ENCODE peak calls at places on chromosome 20, in eight cellular contexts. S, C, E, F, Y, I, Q and K are unnamed samples.

GRCh38 chr20:20089018-20089417 is 36.7 kb downstream of the CFAP61 start:
- DNase-seq in Y (no peak), Q (no peak), I (no peak), F (no peak), S (no peak), E (no peak), C (no peak), K (no peak)

GRCh38 chr20:62902926-62903615 is 23.2 kb downstream of the DIDO1 start:
- DNase-seq in E (peak), I (peak), Y (no peak), C (no peak), S (peak), Q (no peak), F (peak), K (no peak)

GRCh38 chr20:11912013-11912663 is 5.6 kb upstream of the BTBD3 start:
- DNase-seq in E (no peak), C (peak), I (peak), Q (no peak), S (no peak), F (no peak), Y (peak), K (peak)

GRCh38 chr20:16752082-16752481 is 3.9 kb downstream of the OTOR start:
- DNase-seq in E (no peak), S (no peak), I (no peak), Y (no peak), Q (no peak), C (peak), F (no peak), K (peak)

GRCh38 chr20:50510706-50511401 is 671 bp downstream of the PTPN1 start:
- DNase-seq in F (no peak), E (no peak), S (no peak), C (no peak), Q (no peak), Y (peak), I (peak), K (no peak)

GRCh38 chr20:25090492-25091429 is 8.8 kb upstream of the VSX1 start:
- DNase-seq in S (no peak), I (peak), C (peak), Y (no peak), E (no peak), Q (no peak), F (no peak), K (no peak)

GRCh38 chr20:1163105-1163504 is 21.7 kb downstream of the TMEM74B start:
- DNase-seq in E (no peak), F (no peak), Q (no peak), C (no peak), Y (no peak), I (no peak), S (no peak), K (no peak)

GRCh38 chr20:41191562-41192500 is 54.5 kb downstream of the PLCG1 start:
- DNase-seq in Q (no peak), S (no peak), C (no peak), I (no peak), F (no peak), E (no peak), Y (no peak), K (no peak)

GRCh38 chr20:16434087-16434664 is 139.1 kb downstream of the KIF16B start:
- DNase-seq in Y (peak), Q (peak), F (peak), E (peak), C (peak), S (no peak), I (peak), K (peak)

GRCh38 chr20:4081396-4081795 is 66.0 kb upstream of the RNF24 start:
- DNase-seq in Q (no peak), I (no peak), C (no peak), Y (no peak), F (no peak), S (no peak), E (no peak), K (no peak)

GRCh38 chr20:24915440-24915839 is 33.6 kb upstream of the CST7 start:
- DNase-seq in I (no peak), F (no peak), E (no peak), Y (no peak), Q (no peak), S (no peak), C (peak), K (no peak)

GRCh38 chr20:38272961-38273360 is 12.4 kb upstream of the KIAA1755 start:
- DNase-seq in I (no peak), E (peak), Q (no peak), S (peak), C (no peak), Y (no peak), F (no peak), K (no peak)

GRCh38 chr20:62623488-62624324 is 18.6 kb upstream of the SLCO4A1 start:
- DNase-seq in S (peak), C (peak), Q (peak), F (peak), I (peak), Y (peak), E (peak), K (peak)

GRCh38 chr20:62475027-62475818 is 572 bp downstream of the GATA5 start:
- DNase-seq in Y (no peak), I (no peak), F (no peak), E (no peak), Q (no peak), S (no peak), C (no peak), K (no peak)

GRCh38 chr20:62598761-62599194 is 43.5 kb upstream of the SLCO4A1 start:
- DNase-seq in S (no peak), E (no peak), Q (no peak), C (peak), Y (no peak), I (peak), F (peak), K (peak)

GRCh38 chr20:9503530-9504251 is 10.7 kb upstream of the LAMP5 start:
- DNase-seq in F (no peak), C (no peak), E (peak), Y (no peak), I (no peak), Q (no peak), S (no peak), K (no peak)

GRCh38 chr20:60691966-60692615 is 560.0 kb upstream of the CDH4 start:
- DNase-seq in Q (no peak), I (no peak), Y (no peak), F (no peak), C (no peak), S (no peak), E (no peak), K (no peak)

GRCh38 chr20:57087102-57087501 is 179.3 kb downstream of the BMP7 start:
- DNase-seq in E (no peak), Y (no peak), F (no peak), S (no peak), C (no peak), I (peak), Q (no peak), K (no peak)

GRCh38 chr20:48819089-48819488 is 8.7 kb downstream of the PREX1 start:
- DNase-seq in F (no peak), C (no peak), Q (no peak), E (no peak), S (no peak), Y (no peak), I (no peak), K (no peak)
- TF ChIP-seq CTCF in F (no peak), C (no peak), Q (no peak), E (no peak), S (no peak), Y (no peak), I (no peak), K (no peak)

GRCh38 chr20:44067650-44068081 is 119.3 kb downstream of the JPH2 start:
- DNase-seq in Y (no peak), Q (no peak), S (no peak), I (no peak), F (no peak), E (no peak), C (no peak), K (no peak)

GRCh38 chr20:44068780-44069191 is 118.2 kb downstream of the JPH2 start:
- DNase-seq in E (no peak), F (no peak), I (no peak), Y (no peak), Q (no peak), S (no peak), C (no peak), K (peak)

GRCh38 chr20:44066645-44067606 is 120.1 kb downstream of the JPH2 start:
- DNase-seq in I (no peak), F (no peak), E (no peak), Q (no peak), S (no peak), Y (no peak), C (no peak), K (no peak)

GRCh38 chr20:44069203-44069931 is 117.6 kb downstream of the JPH2 start:
- DNase-seq in F (no peak), E (no peak), C (peak), Q (no peak), Y (no peak), I (no peak), S (no peak), K (peak)

GRCh38 chr20:44068311-44068710 is 118.7 kb downstream of the JPH2 start:
- DNase-seq in Y (no peak), Q (no peak), F (no peak), S (no peak), E (no peak), I (no peak), C (no peak), K (no peak)
- TF ChIP-seq CTCF in Y (no peak), Q (no peak), F (no peak), S (no peak), E (peak), I (no peak), C (no peak), K (no peak)

GRCh38 chr20:52804455-52804966 is 167.6 kb upstream of the TSHZ2 start:
- DNase-seq in E (no peak), Q (no peak), S (no peak), F (no peak), C (no peak), Y (no peak), I (no peak), K (no peak)

GRCh38 chr20:52799130-52799529 is 173.0 kb upstream of the TSHZ2 start:
- DNase-seq in Y (no peak), C (no peak), F (no peak), S (no peak), E (no peak), Q (no peak), I (no peak), K (no peak)

GRCh38 chr20:52800734-52801627 is 171.2 kb upstream of the TSHZ2 start:
- DNase-seq in Q (no peak), F (no peak), I (no peak), E (no peak), S (no peak), Y (no peak), C (no peak), K (no peak)

GRCh38 chr20:52798124-52798523 is 174.0 kb upstream of the TSHZ2 start:
- DNase-seq in E (no peak), F (no peak), S (no peak), I (no peak), C (no peak), Q (no peak), Y (no peak), K (no peak)

DNA sequence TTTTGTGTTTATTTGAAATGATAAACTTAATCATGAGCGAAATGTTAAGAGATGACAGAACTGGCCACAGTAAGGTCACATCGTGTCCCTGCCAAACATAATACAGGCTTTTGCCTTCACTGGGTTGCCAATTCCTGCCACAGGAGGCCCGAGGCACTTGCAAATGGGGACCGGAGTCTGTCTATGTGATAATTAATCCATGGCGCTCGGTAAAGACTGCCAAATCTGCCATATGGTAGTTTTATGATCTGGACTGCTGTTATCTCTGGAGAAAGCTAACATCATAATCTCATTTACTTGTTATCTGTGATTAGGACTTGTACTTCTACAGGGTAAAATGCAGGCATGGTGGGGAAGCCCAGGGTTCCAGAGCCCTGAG is 170.5 kb upstream of the TSHZ2 start:
- DNase-seq in F (no peak), E (no peak), C (no peak), Y (peak), Q (no peak), I (no peak), S (no peak), K (no peak)
- TF ChIP-seq CTCF in F (no peak), E (no peak), C (no peak), Y (no peak), Q (no peak), I (no peak), S (no peak), K (no peak)

GRCh38 chr20:48329676-48330644 is 497.8 kb downstream of the PREX1 start:
- DNase-seq in C (peak), Y (peak), S (no peak), I (peak), Q (peak), E (no peak), F (no peak), K (peak)
- TF ChIP-seq CTCF in C (no peak), Y (no peak), S (peak), I (peak), Q (peak), E (peak), F (no peak), K (peak)

GRCh38 chr20:34710568-34710839 is 6.4 kb downstream of the TP53INP2 start:
- DNase-seq in E (no peak), I (no peak), Y (no peak), F (no peak), Q (no peak), C (no peak), S (no peak), K (no peak)

GRCh38 chr20:34709044-34709835 is 5.1 kb downstream of the TP53INP2 start:
- DNase-seq in C (peak), S (no peak), I (peak), F (peak), Q (peak), Y (peak), E (peak), K (peak)

GRCh38 chr20:34706912-34707784 is 3.0 kb downstream of the TP53INP2 start:
- DNase-seq in Y (no peak), S (no peak), F (no peak), E (no peak), I (no peak), C (no peak), Q (no peak), K (no peak)

GRCh38 chr20:34709836-34710567 is 5.9 kb downstream of the TP53INP2 start:
- DNase-seq in Q (peak), S (no peak), E (peak), F (peak), Y (peak), C (peak), I (peak), K (peak)

DNA sequence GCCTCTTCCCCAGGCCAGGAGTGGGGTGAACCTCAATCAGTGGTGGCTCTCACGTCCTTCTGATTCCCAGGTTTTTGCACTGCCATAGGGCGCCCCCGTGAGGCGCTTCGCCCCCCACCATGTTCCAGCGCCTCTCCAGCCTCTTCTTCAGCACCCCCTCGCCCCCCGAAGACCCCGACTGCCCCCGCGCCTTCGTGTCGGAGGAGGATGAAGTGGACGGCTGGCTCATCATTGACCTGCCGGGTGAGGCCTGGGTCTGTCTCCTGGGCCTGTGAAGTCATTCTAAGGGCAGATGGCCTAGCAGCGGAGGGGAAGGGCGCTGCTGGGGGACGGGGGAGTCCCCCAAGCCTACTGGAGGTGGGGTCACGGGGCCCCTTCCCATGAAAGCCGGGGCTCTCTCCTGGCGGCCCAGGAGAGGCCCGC is 4.5 kb downstream of the TP53INP2 start:
- DNase-seq in E (no peak), Q (peak), I (peak), F (peak), C (peak), S (no peak), Y (peak), K (peak)
- TF ChIP-seq CTCF in E (peak), Q (peak), I (peak), F (peak), C (peak), S (peak), Y (peak), K (peak)

DNA sequence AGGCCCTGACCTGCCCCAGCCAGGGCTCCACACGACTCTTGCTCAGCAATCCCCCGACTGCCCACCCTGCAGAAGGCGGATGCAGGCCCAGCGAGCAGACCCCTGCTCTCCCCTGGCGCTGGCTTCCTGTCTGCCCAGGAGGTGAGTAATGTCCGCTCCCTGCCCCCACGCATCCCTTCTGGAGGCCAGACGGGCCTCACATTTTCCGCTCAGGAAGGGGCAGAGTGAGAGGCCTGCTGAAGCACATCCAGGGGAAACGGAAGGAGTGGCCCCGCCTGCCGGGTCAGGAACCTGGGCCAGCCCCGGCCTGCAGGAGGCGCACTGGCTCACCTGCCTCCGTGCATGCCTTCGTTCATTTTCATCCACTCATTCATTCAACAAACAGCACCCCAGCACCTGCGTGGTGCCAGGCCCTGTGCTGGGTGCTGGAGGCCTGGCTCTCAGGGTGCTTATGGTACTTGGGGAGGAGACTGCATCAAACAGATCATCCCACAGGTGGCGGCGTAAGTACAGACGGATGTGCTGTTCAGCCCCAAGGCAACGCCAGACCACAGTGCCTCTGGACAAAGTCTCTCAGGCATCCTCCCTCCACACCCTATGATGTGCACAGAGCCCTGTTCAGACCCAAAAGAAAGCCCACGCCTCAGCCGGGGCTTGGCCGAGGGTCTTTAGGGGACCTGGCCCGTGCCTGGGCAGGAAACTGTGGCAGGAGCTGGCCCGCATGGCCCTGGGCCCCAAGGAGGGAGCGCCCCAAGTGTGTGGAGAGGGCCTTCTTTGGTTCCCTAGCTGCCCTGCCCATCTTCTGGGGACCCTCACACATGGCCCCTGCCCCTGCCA is 112.1 kb downstream of the ASXL1 start:
- DNase-seq in Q (no peak), Y (peak), S (no peak), F (no peak), C (no peak), E (peak), I (peak), K (peak)
- TF ChIP-seq CTCF in Q (peak), Y (no peak), S (peak), F (no peak), C (no peak), E (peak), I (peak), K (peak)

GRCh38 chr20:36676701-36677421 is 30.9 kb upstream of the SLA2 start:
- DNase-seq in S (no peak), I (no peak), C (no peak), F (no peak), Y (no peak), E (no peak), Q (peak), K (no peak)
- TF ChIP-seq CTCF in S (no peak), I (no peak), C (no peak), F (no peak), Y (no peak), E (no peak), Q (peak), K (no peak)